ENCODE peak calls at places on chromosomes 3 and 15, in six cellular contexts. Q, Z, M, L, D and G are unnamed samples.
A peak's percentile ranks its signal among the peaks of the same experiment; 100 is the strongest.

GRCh38 chr3:181086011-181086410 is 96.5 kb upstream of the DNAJC19 start:
- DNase-seq in Z (no peak), M (no peak), Q (no peak), D (no peak), L (no peak), G (no peak)

GRCh38 chr3:12356175-12356574 is 67.3 kb downstream of the PPARG start:
- DNase-seq in D (no peak), Z (no peak), M (no peak), Q (no peak), L (no peak), G (no peak)

GRCh38 chr3:64995857-64996564 is 308.2 kb upstream of the ADAMTS9 start:
- DNase-seq in L (no peak), D (no peak), Z (no peak), M (no peak), Q (peak; percentile 9), G (no peak)

GRCh38 chr3:190709351-190709773 is 153.1 kb downstream of the GMNC start:
- DNase-seq in Q (no peak), M (no peak), L (no peak), D (no peak), Z (no peak), G (no peak)

GRCh38 chr15:80839764-80840130 is 60.6 kb downstream of the CEMIP start:
- DNase-seq in D (no peak), Z (no peak), Q (no peak), M (no peak), L (no peak), G (no peak)

GRCh38 chr15:88335074-88335473 is 78.5 kb upstream of the NTRK3 start:
- DNase-seq in D (no peak), Z (no peak), Q (no peak), M (no peak), L (no peak), G (no peak)

GRCh38 chr3:13294442-13295351 is 125.4 kb downstream of the NUP210 start:
- DNase-seq in M (no peak), Z (no peak), D (no peak), L (no peak), Q (no peak), G (no peak)

GRCh38 chr3:51024121-51024520 is 349.4 kb downstream of the DOCK3 start:
- DNase-seq in Z (no peak), Q (no peak), L (no peak), M (no peak), D (no peak), G (no peak)

GRCh38 chr3:106341090-106341489 is 472.3 kb upstream of the CBLB start:
- DNase-seq in Z (peak; percentile 36), M (no peak), Q (no peak), L (no peak), D (no peak), G (no peak)

GRCh38 chr3:58093573-58094195 is 85.5 kb downstream of the FLNB start:
- DNase-seq in Z (peak; percentile 22), M (no peak), D (no peak), L (peak; percentile 83), Q (no peak), G (no peak)

GRCh38 chr3:171334465-171334811 is 125.8 kb downstream of the TNIK start:
- DNase-seq in D (no peak), M (no peak), L (no peak), Z (no peak), Q (no peak), G (no peak)

GRCh38 chr3:35659808-35660207 is 20.5 kb downstream of the ARPP21 start:
- DNase-seq in Z (no peak), L (no peak), M (no peak), D (no peak), Q (peak; percentile 27), G (peak; percentile 20)

GRCh38 chr3:157746391-157746790 is 243.2 kb upstream of the VEPH1 start:
- DNase-seq in Q (no peak), L (no peak), D (no peak), M (no peak), Z (peak; percentile 17), G (no peak)

GRCh38 chr3:48151058-48151806 is 37.0 kb downstream of the CDC25A start:
- DNase-seq in Q (peak; percentile 89), M (peak; percentile 84), L (peak; percentile 64), Z (peak; percentile 69), D (peak; percentile 63), G (peak; percentile 90)

GRCh38 chr3:171977860-171978259 is 61.5 kb upstream of the FNDC3B start:
- DNase-seq in Q (no peak), M (no peak), D (no peak), Z (no peak), L (no peak), G (no peak)

GRCh38 chr3:141940204-141940776 is 63.8 kb downstream of the ATP1B3 start:
- DNase-seq in M (no peak), Q (no peak), Z (peak; percentile 83), D (no peak), L (peak; percentile 91), G (peak; percentile 15)

GRCh38 chr3:129608087-129608935 is 1.8 kb upstream of the PLXND1 start:
- DNase-seq in Q (no peak), Z (no peak), M (no peak), D (no peak), L (no peak), G (peak; percentile 63)

GRCh38 chr3:130686833-130687232 is 59.8 kb downstream of the PIK3R4 start:
- DNase-seq in D (no peak), L (no peak), Q (no peak), M (no peak), Z (no peak), G (no peak)

GRCh38 chr3:64549869-64550268 is 137.9 kb downstream of the ADAMTS9 start:
- DNase-seq in M (no peak), L (no peak), Z (no peak), Q (no peak), D (no peak), G (no peak)

GRCh38 chr3:1723726-1724125 is 374.9 kb upstream of the CNTN4 start:
- DNase-seq in Z (no peak), Q (no peak), L (no peak), M (no peak), D (no peak), G (no peak)

GRCh38 chr3:37702478-37703154 is 159.1 kb upstream of the CTDSPL start:
- DNase-seq in Q (no peak), L (no peak), M (no peak), Z (no peak), D (no peak), G (no peak)

GRCh38 chr3:37704129-37704528 is 157.6 kb upstream of the CTDSPL start:
- DNase-seq in Q (no peak), D (no peak), Z (no peak), L (no peak), M (no peak), G (no peak)

GRCh38 chr3:37703633-37704032 is 158.0 kb upstream of the CTDSPL start:
- DNase-seq in Z (peak; percentile 23), M (no peak), D (no peak), L (no peak), Q (no peak), G (no peak)

GRCh38 chr3:37701729-37702128 is 160.0 kb upstream of the CTDSPL start:
- DNase-seq in M (no peak), Z (no peak), L (no peak), D (no peak), Q (no peak), G (no peak)

GRCh38 chr3:37700849-37701248 is 160.8 kb upstream of the CTDSPL start:
- DNase-seq in L (no peak), D (peak; percentile 19), M (no peak), Z (no peak), Q (peak; percentile 24), G (no peak)
- TF ChIP-seq CTCF in L (no peak), D (no peak), M (no peak), Z (no peak), Q (peak; percentile 22), G (peak; percentile 35)

DNA sequence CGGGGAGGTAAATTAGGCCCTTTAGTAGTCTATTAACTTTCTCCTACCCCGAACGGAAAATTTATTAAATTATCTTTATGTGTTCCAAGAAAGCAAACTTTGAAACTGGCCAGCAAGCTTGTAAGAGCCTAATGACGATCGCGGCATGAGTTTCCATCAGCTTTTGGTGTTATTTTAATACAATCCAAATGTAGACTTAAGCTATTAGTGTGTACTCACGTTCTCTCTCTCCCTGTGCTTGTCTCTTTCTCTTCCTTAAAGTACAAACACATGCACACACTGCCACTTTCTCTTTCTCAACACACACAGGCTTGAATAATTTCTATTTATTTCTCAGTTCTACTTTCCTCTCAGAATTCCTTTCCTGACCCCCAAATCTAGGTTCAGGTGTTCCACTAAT is 108.8 kb upstream of the MME start:
- DNase-seq in D (no peak), L (no peak), M (no peak), Z (no peak), Q (no peak), G (no peak)
- TF ChIP-seq CTCF in D (no peak), L (no peak), M (no peak), Z (no peak), Q (no peak), G (no peak)

GRCh38 chr15:44265757-44266156 is 22.8 kb upstream of the GOLM2 start:
- DNase-seq in Z (no peak), D (no peak), M (no peak), L (no peak), Q (no peak), G (no peak)
- TF ChIP-seq CTCF in Z (no peak), D (no peak), M (no peak), L (no peak), Q (no peak), G (no peak)

DNA sequence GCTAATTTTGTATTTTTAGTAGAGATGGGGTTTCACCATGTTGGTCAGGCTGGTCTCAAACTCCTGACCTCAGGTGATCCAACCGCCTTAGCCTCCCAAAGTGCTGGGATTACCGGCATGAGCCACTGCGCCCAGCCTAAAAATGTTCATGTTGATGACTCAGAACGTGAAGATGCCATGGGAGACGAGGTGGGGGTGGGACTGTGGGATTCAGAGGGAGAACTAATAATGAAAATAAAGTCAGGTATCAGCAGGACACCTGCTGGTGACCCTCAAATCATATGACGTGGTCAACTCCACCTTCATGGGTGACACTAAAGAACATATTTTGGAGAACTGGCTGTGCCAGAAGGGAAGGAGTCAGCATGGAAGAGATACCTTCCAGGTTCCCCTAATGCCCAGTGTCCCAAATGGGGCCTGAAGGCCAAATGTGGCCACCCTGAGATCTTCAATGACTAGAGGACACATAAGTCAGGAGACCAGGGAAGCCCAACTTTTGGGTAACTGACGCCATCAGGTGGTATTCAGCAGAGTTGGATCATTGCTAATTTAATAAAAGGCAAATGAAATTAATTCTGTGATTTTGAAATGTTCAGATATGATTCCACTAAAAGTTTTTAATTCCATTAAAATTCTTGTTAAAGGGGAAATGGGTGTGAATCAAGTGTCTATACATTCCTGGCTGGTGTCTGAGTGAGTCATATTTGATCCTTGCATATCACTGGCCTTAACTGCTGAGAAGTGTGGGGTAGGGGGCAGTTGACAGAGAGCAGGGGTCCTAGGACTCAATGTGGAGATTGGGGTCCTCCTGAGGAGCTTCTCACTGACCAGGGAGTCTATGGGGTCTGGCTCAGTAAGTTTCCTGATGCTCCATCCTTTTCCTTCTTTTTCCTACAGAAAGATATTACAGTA is 88.6 kb upstream of the GSK3B start:
- DNase-seq in D (no peak), Z (peak; percentile 50), L (peak; percentile 40), M (peak; percentile 30), Q (no peak), G (no peak)
- TF ChIP-seq CTCF in D (no peak), Z (peak; percentile 46), L (peak; percentile 77), M (no peak), Q (peak; percentile 47), G (peak; percentile 9)